ENCODE peak calls at places on chromosomes 12 and 14, in ten cellular contexts. X, H, U, D, R, V, T, B, A and G are unnamed samples.

GRCh38 chr14:47259796-47260195 is 415.6 kb downstream of the MDGA2 start:
- DNase-seq in X (no peak), B (no peak), H (no peak), D (no peak), R (no peak), T (no peak), U (no peak), A (no peak), V (no peak), G (no peak)

GRCh38 chr12:115194448-115194847 is 510.5 kb upstream of the TBX3 start:
- DNase-seq in T (no peak), X (no peak), D (no peak), U (no peak), V (no peak), R (no peak), B (no peak), A (no peak), H (no peak), G (no peak)

GRCh38 chr12:93982847-93983315 is 165.5 kb upstream of the PLXNC1 start:
- DNase-seq in D (no peak), U (peak), B (no peak), H (peak), A (no peak), V (no peak), X (no peak), R (no peak), T (no peak), G (no peak)

GRCh38 chr12:104063712-104064030 is 660 bp upstream of the HCFC2 start:
- DNase-seq in H (no peak), A (no peak), R (no peak), V (peak), B (no peak), D (no peak), X (no peak), T (no peak), U (no peak), G (no peak)

GRCh38 chr14:103057028-103057371 is 349 bp downstream of the CDC42BPB start:
- DNase-seq in D (no peak), T (no peak), B (peak), X (peak), H (no peak), R (no peak), A (peak), U (no peak), V (no peak), G (no peak)

GRCh38 chr14:32307881-32308582 is 21.1 kb upstream of the AKAP6 start:
- DNase-seq in V (peak), U (no peak), R (no peak), A (peak), T (no peak), X (peak), D (no peak), B (peak), H (peak), G (no peak)

GRCh38 chr14:89365071-89365801 is 51.8 kb downstream of the FOXN3 start:
- DNase-seq in U (no peak), V (no peak), T (no peak), R (no peak), A (no peak), B (no peak), X (no peak), H (no peak), D (no peak), G (no peak)

GRCh38 chr14:89337912-89338311 is 79.1 kb downstream of the FOXN3 start:
- DNase-seq in D (no peak), H (no peak), V (no peak), T (no peak), R (no peak), A (no peak), X (no peak), B (no peak), U (peak), G (peak)

GRCh38 chr12:123801573-123802178 is 39.6 kb downstream of the DNAH10 start:
- DNase-seq in B (peak), U (no peak), H (peak), A (no peak), R (peak), V (no peak), D (no peak), T (no peak), X (no peak), G (no peak)

GRCh38 chr14:86777950-86778602 is 1214.9 kb downstream of the GALC start:
- DNase-seq in X (no peak), V (no peak), R (no peak), T (no peak), B (no peak), A (no peak), H (no peak), U (no peak), D (no peak), G (no peak)

GRCh38 chr12:97835541-97835940 is 372.9 kb downstream of the RMST start:
- DNase-seq in B (no peak), D (no peak), X (no peak), R (no peak), V (no peak), U (no peak), H (no peak), T (no peak), A (no peak), G (no peak)

GRCh38 chr12:124863409-124864325 is at the start of gene SCARB1:
- DNase-seq in A (peak), D (peak), X (peak), U (peak), R (peak), V (peak), B (peak), H (peak), T (no peak), G (peak)

GRCh38 chr12:46921048-46921753 is 95.4 kb upstream of the SLC38A4 start:
- DNase-seq in H (peak), T (no peak), V (no peak), X (no peak), U (no peak), R (no peak), B (peak), D (no peak), A (no peak), G (no peak)

GRCh38 chr12:49550853-49551252 is 12.0 kb downstream of the KCNH3 start:
- DNase-seq in R (no peak), A (no peak), B (no peak), V (no peak), D (no peak), T (no peak), U (no peak), X (no peak), H (no peak), G (no peak)

GRCh38 chr12:19760611-19761010 is 321.3 kb downstream of the AEBP2 start:
- DNase-seq in V (no peak), X (no peak), D (no peak), A (no peak), T (no peak), R (no peak), B (no peak), H (no peak), U (no peak), G (no peak)

GRCh38 chr14:77086017-77086727 is 11.9 kb upstream of the CIPC start:
- DNase-seq in H (peak), X (no peak), R (no peak), V (peak), T (no peak), B (no peak), A (no peak), U (no peak), D (peak), G (no peak)

GRCh38 chr12:50947932-50948331 is 4.4 kb upstream of the HIGD1C start:
- DNase-seq in R (no peak), T (no peak), X (no peak), V (no peak), U (no peak), A (no peak), H (no peak), B (no peak), D (no peak), G (no peak)

GRCh38 chr12:55697686-55698085 is 10.0 kb downstream of the ITGA7 start:
- DNase-seq in A (no peak), V (no peak), B (no peak), X (no peak), H (no peak), D (no peak), U (no peak), T (no peak), R (no peak), G (no peak)

GRCh38 chr14:52012635-52013034 is 23.3 kb downstream of the RTRAF start:
- DNase-seq in A (no peak), B (no peak), X (peak), V (no peak), U (peak), D (no peak), T (no peak), R (no peak), H (no peak), G (peak)

GRCh38 chr14:45118594-45118993 is 15.7 kb downstream of the FKBP3 start:
- DNase-seq in B (no peak), U (no peak), D (no peak), A (no peak), T (no peak), X (no peak), R (no peak), V (no peak), H (no peak), G (no peak)

GRCh38 chr12:31234955-31235867 is 90.7 kb downstream of the SINHCAF start:
- DNase-seq in U (no peak), H (peak), T (no peak), B (peak), D (no peak), V (no peak), X (peak), R (peak), A (no peak), G (no peak)
- TF ChIP-seq CTCF in U (peak), H (peak), T (no peak), B (peak), D (peak), V (peak), X (peak), R (peak), A (peak), G (peak)

DNA sequence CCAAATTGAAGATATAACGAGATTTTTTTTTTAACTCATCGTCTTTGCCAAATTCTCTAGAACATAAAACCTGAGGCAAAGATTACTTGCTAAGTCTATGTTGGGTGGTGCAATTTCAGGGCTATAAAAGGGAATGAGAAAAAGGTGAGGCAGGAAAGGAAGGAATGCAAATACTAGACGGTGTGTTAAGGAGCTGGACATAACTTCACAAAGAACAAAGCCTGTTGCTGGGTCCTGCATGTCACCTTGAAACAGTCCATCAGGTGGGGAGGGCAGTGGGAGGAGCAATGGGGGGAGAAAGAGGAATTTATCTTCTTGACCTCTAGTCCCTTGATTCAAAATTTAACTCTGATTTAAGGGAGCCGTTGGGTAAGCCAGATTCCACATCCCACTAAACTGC is 16.1 kb upstream of the DUSP6 start:
- DNase-seq in V (no peak), T (no peak), H (no peak), B (no peak), R (no peak), D (no peak), U (no peak), X (no peak), A (no peak), G (no peak)
- TF ChIP-seq POLR2A in V (no peak), T (no peak), H (no peak), B (no peak), R (no peak), D (no peak), U (no peak), X (no peak), A (no peak), G (no peak)

GRCh38 chr14:100022772-100023451 is 42.3 kb upstream of the EVL start:
- DNase-seq in D (no peak), U (peak), T (no peak), H (no peak), V (no peak), B (no peak), X (no peak), R (no peak), A (no peak), G (no peak)

GRCh38 chr14:100027771-100028490 is 37.3 kb upstream of the EVL start:
- DNase-seq in R (no peak), T (no peak), H (no peak), U (no peak), V (no peak), D (no peak), X (no peak), A (no peak), B (no peak), G (no peak)

GRCh38 chr14:100020623-100021022 is 44.6 kb upstream of the EVL start:
- DNase-seq in X (no peak), B (no peak), A (no peak), R (no peak), D (no peak), V (no peak), H (no peak), T (no peak), U (no peak), G (no peak)

GRCh38 chr14:100028990-100029677 is 36.1 kb upstream of the EVL start:
- DNase-seq in X (no peak), A (no peak), R (no peak), U (no peak), D (no peak), H (peak), B (no peak), V (no peak), T (no peak), G (no peak)

GRCh38 chr14:100025111-100025510 is 40.1 kb upstream of the EVL start:
- DNase-seq in R (peak), X (no peak), H (peak), V (peak), A (peak), D (no peak), B (peak), T (no peak), U (peak), G (no peak)
- TF ChIP-seq CTCF in R (peak), X (peak), H (peak), V (no peak), A (peak), D (no peak), B (peak), T (no peak), U (peak), G (no peak)

DNA sequence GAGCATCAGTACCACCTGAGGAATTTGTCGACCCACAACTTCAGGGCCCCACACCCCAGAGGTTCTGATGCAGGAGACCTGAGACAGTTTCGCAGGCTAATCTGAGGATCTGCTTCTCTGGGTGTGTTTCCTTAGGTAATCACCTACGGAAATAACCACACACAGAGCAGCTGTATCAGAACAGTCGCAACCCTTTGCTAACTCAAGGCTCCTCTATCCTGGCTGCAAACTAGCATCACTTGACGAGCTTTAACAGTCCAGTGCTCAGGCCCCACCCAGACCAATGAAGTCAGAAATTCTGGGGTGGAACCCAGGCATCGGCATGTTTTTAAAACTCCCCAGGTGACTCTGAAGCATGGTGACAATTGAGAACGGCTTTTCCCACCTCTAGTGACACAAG is 20.7 kb downstream of the SLC7A7 start:
- DNase-seq in H (no peak), T (no peak), U (no peak), A (no peak), V (no peak), D (no peak), R (no peak), B (no peak), X (no peak), G (no peak)
- TF ChIP-seq POLR2A in H (no peak), T (no peak), U (no peak), A (no peak), V (no peak), D (no peak), R (no peak), B (no peak), X (no peak), G (no peak)

GRCh38 chr12:108271951-108272729 is 67.0 kb downstream of the CMKLR1 start:
- DNase-seq in R (no peak), T (no peak), V (no peak), B (no peak), D (no peak), X (no peak), H (no peak), U (no peak), A (no peak), G (no peak)

GRCh38 chr12:108270841-108271126 is 68.3 kb downstream of the CMKLR1 start:
- DNase-seq in B (no peak), V (no peak), R (no peak), A (no peak), D (no peak), U (no peak), X (no peak), T (no peak), H (no peak), G (no peak)

GRCh38 chr12:108269224-108269623 is 69.9 kb downstream of the CMKLR1 start:
- DNase-seq in U (no peak), X (no peak), R (no peak), A (no peak), H (no peak), T (no peak), V (no peak), B (no peak), D (no peak), G (no peak)

GRCh38 chr12:108270035-108270840 is 68.9 kb downstream of the CMKLR1 start:
- DNase-seq in V (no peak), X (no peak), H (no peak), D (no peak), T (no peak), A (no peak), B (no peak), U (no peak), R (no peak), G (no peak)

GRCh38 chr12:108273217-108273616 is 65.9 kb downstream of the CMKLR1 start:
- DNase-seq in R (no peak), T (no peak), D (no peak), V (no peak), B (no peak), H (no peak), U (no peak), X (no peak), A (no peak), G (no peak)
- TF ChIP-seq CTCF in R (no peak), T (no peak), D (no peak), V (no peak), B (no peak), H (no peak), U (no peak), X (no peak), A (no peak), G (no peak)

GRCh38 chr14:21526672-21527319 is 650 bp upstream of the SALL2 start:
- DNase-seq in D (no peak), R (no peak), H (no peak), T (no peak), X (no peak), B (no peak), A (no peak), U (no peak), V (no peak), G (no peak)

GRCh38 chr14:21525571-21525970 is 575 bp downstream of the SALL2 start:
- DNase-seq in R (no peak), H (no peak), V (no peak), D (no peak), T (no peak), U (no peak), A (no peak), X (no peak), B (no peak), G (no peak)

GRCh38 chr14:21524575-21525518 is 1.3 kb downstream of the SALL2 start:
- DNase-seq in D (no peak), T (no peak), V (no peak), U (no peak), X (no peak), B (no peak), A (no peak), H (no peak), R (no peak), G (no peak)

GRCh38 chr14:21527320-21527679 is 1.2 kb upstream of the SALL2 start:
- DNase-seq in D (no peak), V (no peak), H (no peak), X (no peak), A (no peak), B (no peak), U (no peak), T (no peak), R (no peak), G (no peak)

DNA sequence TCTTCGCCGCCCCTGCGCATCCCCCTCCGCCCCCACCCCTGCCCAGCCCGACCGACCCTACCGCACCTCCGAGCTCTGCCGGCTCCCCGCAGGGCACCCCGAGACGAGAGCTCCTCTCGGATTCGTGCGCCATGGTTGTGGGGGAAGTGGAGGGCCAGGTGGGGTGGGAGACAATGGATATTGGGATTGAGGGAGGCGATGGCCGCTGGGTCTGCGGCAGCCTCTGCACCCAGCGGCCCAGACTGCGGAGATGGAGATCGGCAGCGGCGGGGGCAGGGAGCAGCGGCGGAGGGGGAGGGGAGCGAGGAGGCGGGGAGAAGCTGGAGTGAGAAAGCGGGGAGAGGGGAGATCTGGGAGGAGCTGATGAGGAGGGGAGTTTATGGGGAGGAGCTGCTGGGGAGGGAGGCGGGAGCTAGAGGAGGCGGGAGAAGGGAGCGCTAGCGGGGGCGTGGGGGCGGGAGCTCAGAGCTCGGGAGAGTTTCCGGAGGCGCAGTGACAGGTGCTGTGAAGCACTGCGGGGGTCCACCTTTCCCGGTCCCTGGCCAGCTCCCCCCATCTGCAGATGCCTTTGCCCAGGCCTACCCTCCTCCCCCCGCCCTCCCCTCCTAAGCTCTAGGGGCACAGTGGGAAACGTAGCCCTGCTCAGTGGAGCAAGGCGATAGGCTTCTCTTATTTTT is at the start of gene SALL2:
- DNase-seq in R (no peak), X (peak), H (peak), V (peak), A (peak), T (no peak), D (peak), U (peak), B (peak), G (peak)
- TF ChIP-seq POLR2A in R (no peak), X (peak), H (peak), V (no peak), A (no peak), T (no peak), D (no peak), U (no peak), B (no peak), G (no peak)

GRCh38 chr14:80930095-80930494 is 11.4 kb downstream of the CEP128 start:
- DNase-seq in R (no peak), X (no peak), H (no peak), A (no peak), B (no peak), U (no peak), D (no peak), V (no peak), T (no peak), G (no peak)

GRCh38 chr14:80930836-80931389 is 10.6 kb downstream of the CEP128 start:
- DNase-seq in V (no peak), U (no peak), R (no peak), H (peak), T (no peak), X (no peak), B (no peak), D (no peak), A (no peak), G (no peak)

GRCh38 chr14:80924365-80925103 is 17.0 kb downstream of the CEP128 start:
- DNase-seq in T (no peak), U (no peak), X (no peak), R (no peak), H (no peak), D (no peak), B (no peak), V (no peak), A (no peak), G (no peak)

GRCh38 chr14:80926706-80927384 is 14.7 kb downstream of the CEP128 start:
- DNase-seq in U (no peak), T (no peak), H (no peak), A (no peak), R (no peak), X (no peak), B (no peak), V (no peak), D (no peak), G (peak)

DNA sequence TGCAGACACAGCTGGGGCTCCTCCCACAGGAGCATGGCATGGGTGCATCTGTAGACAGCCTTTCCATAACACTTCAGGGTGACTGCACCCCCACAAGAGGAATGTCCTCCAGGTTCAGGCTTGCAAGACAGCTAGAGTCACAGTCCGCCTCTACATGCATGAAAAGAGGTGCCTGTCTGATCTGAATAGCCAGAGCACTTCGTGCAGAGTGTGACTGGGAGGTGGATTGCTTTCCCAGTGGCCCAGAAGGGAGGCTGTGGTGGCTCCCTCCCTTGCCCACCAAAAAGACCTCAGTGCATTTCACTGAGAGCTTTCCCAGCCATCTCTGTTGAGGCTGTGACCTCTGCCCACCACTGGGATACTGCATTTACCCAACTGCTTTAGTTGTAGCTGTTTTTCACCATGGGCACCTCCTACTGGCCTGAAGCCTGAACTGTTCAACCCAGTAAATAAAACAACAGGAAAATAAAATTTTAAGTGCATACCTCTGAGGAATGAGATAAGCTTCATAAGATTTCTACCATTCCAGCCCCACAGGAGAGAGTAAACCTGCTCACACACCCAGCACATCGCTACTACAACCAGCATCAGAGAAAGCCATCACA is 14.1 kb downstream of the CEP128 start:
- DNase-seq in D (no peak), V (no peak), T (no peak), A (no peak), U (no peak), R (no peak), H (no peak), B (no peak), X (no peak), G (no peak)
- TF ChIP-seq CTCF in D (no peak), V (no peak), T (no peak), A (no peak), U (no peak), R (peak), H (no peak), B (no peak), X (no peak), G (no peak)

GRCh38 chr14:56102901-56103409 is 15.3 kb upstream of the PELI2 start:
- DNase-seq in H (no peak), R (no peak), U (no peak), V (no peak), A (no peak), X (no peak), B (no peak), T (no peak), D (no peak), G (no peak)
- TF ChIP-seq POLR2A in H (no peak), R (no peak), U (no peak), V (no peak), A (no peak), X (no peak), B (no peak), T (no peak), D (no peak), G (no peak)